ENCODE peak calls at places on chromosomes 1 and 21, in six cellular contexts. B is stimulated activated CD4-positive, alpha-beta T cell treated with anti-CD3 and anti-CD28 coated beads, TNF-alpha, amount 100 ng/mL, for 24 hours; O is astrocyte of the spinal cord; C is NCI-H446; V is hypothalamus; X is NCI-H1092. P is an unnamed sample.
A peak's percentile ranks its signal among the peaks of the same experiment; 100 is the strongest.

GRCh38 chr1:47935856-47936255 is 61.3 kb downstream of the TRABD2B start:
- DNase-seq in V (no peak), B (no peak), C (no peak), X (no peak), O (no peak), P (no peak)

GRCh38 chr1:246837418-246838117 is 94.2 kb downstream of the AHCTF1 start:
- DNase-seq in B (no peak), O (peak; percentile 8), C (no peak), X (no peak), V (no peak), P (no peak)

GRCh38 chr21:18951291-18952038 is 547.9 kb upstream of the TMPRSS15 start:
- DNase-seq in B (no peak), O (peak; percentile 12), V (no peak), X (peak; percentile 26), C (peak; percentile 71), P (no peak)

GRCh38 chr1:227789881-227790400 is 25.5 kb upstream of the PRSS38 start:
- DNase-seq in C (no peak), O (no peak), X (no peak), B (no peak), V (no peak), P (no peak)

GRCh38 chr1:14522331-14523241 is 75.9 kb upstream of the KAZN start:
- DNase-seq in C (no peak), X (no peak), V (no peak), B (no peak), O (peak; percentile 82), P (no peak)

GRCh38 chr1:160844447-160845232 is 18.0 kb downstream of the CD244 start:
- DNase-seq in B (no peak), O (no peak), C (no peak), X (no peak), V (no peak), P (no peak)

GRCh38 chr21:44360174-44360573 is 6.8 kb downstream of the TRPM2 start:
- DNase-seq in B (no peak), V (no peak), C (no peak), O (no peak), X (no peak), P (no peak)

GRCh38 chr1:5992814-5993552 is 758 bp upstream of the NPHP4 start:
- DNase-seq in V (no peak), C (no peak), B (no peak), O (no peak), X (peak; percentile 86), P (no peak)

GRCh38 chr1:219626865-219627264 is 14.0 kb upstream of the ZC3H11B start:
- DNase-seq in C (no peak), B (no peak), O (no peak), X (no peak), V (no peak), P (no peak)

GRCh38 chr1:12197483-12197880 is 30.7 kb downstream of the TNFRSF1B start:
- DNase-seq in O (no peak), X (no peak), V (no peak), C (no peak), B (no peak), P (no peak)

GRCh38 chr1:94004924-94005323 is 95.7 kb upstream of the GCLM start:
- DNase-seq in X (no peak), C (no peak), B (no peak), O (no peak), V (no peak), P (no peak)

P was measured in smooth muscle cell of the brain vasculature.